ENCODE peak calls at places on chromosomes 6 and 20, in nine cellular contexts. M is ovary; J is PC-3; V is OCI-LY7; N is heart left ventricle; B is psoas muscle; I is kidney epithelial cell; L is PC-9; O is CD8-positive, alpha-beta T cell. X is an unnamed sample. For H3K36me3, the result is how much of the 10 kb centered on the place peaks cover.

GRCh38 chr6:105069821-105070445 is 109.9 kb downstream of the POPDC3 start:
- DNase-seq in J (peak), B (no peak), V (no peak), O (no peak), I (no peak), M (no peak), N (no peak), L (no peak), X (no peak)

GRCh38 chr6:85464722-85465150 is 14.9 kb downstream of the NT5E start:
- DNase-seq in M (no peak), N (no peak), J (peak), O (no peak), L (peak), V (no peak), I (peak), B (no peak), X (peak)

GRCh38 chr20:64242797-64243475 is 12.6 kb upstream of the PCMTD2 start:
- DNase-seq in V (no peak), N (no peak), I (no peak), J (no peak), O (no peak), L (no peak), M (no peak), B (no peak), X (no peak)

GRCh38 chr6:72560721-72561593 is 60.9 kb upstream of the KCNQ5 start:
- DNase-seq in J (no peak), L (no peak), I (no peak), O (no peak), B (no peak), V (peak), M (no peak), N (no peak), X (no peak)

GRCh38 chr20:51221791-51222408 is 199.0 kb upstream of the KCNG1 start:
- DNase-seq in V (no peak), N (no peak), B (peak), I (no peak), M (no peak), J (peak), O (no peak), L (peak), X (peak)

GRCh38 chr6:5098501-5099270 is 13.5 kb downstream of the PPP1R3G start:
- DNase-seq in V (no peak), L (no peak), M (no peak), N (no peak), O (no peak), J (no peak), B (no peak), I (no peak), X (no peak)

GRCh38 chr6:111353914-111354464 is 129.0 kb downstream of the REV3L start:
- DNase-seq in B (no peak), L (no peak), V (no peak), N (no peak), I (no peak), M (no peak), J (no peak), O (no peak), X (no peak)

GRCh38 chr6:148203281-148203925 is 139.2 kb upstream of the SASH1 start:
- DNase-seq in B (no peak), O (no peak), L (no peak), M (no peak), I (no peak), J (no peak), V (no peak), N (no peak), X (no peak)

GRCh38 chr6:40520108-40520507 is 67.1 kb downstream of the LRFN2 start:
- DNase-seq in L (no peak), J (no peak), M (no peak), V (no peak), B (no peak), N (no peak), O (no peak), I (no peak), X (no peak)

GRCh38 chr6:130143709-130144108 is 79.0 kb downstream of the SAMD3 start:
- DNase-seq in L (no peak), N (no peak), M (no peak), V (no peak), J (no peak), I (no peak), O (no peak), B (no peak), X (no peak)

GRCh38 chr6:122423734-122424133 is 24.3 kb downstream of the HSF2 start:
- DNase-seq in J (no peak), L (peak), I (no peak), M (no peak), B (no peak), V (no peak), N (no peak), O (no peak), X (no peak)

GRCh38 chr6:96604420-96604819 is 41.5 kb downstream of the FHL5 start:
- DNase-seq in N (no peak), L (no peak), V (no peak), I (no peak), J (no peak), M (no peak), O (no peak), B (no peak), X (no peak)

GRCh38 chr20:37640600-37641561 is 52.9 kb upstream of the CTNNBL1 start:
- DNase-seq in I (no peak), B (no peak), N (no peak), M (no peak), O (no peak), L (no peak), J (peak), V (no peak), X (no peak)

GRCh38 chr6:144894240-144894639 is 609.1 kb downstream of the UTRN start:
- DNase-seq in J (no peak), N (no peak), I (no peak), L (no peak), O (no peak), M (no peak), B (no peak), V (no peak), X (no peak)

GRCh38 chr20:39295301-39295700 is 333.2 kb downstream of the DHX35 start:
- DNase-seq in O (no peak), V (no peak), I (no peak), L (no peak), J (no peak), N (no peak), M (no peak), B (no peak), X (no peak)

GRCh38 chr6:168221000-168221399 is 98.6 kb downstream of the DACT2 start:
- DNase-seq in I (peak), M (no peak), N (no peak), J (no peak), O (no peak), B (no peak), V (peak), L (no peak), X (no peak)

GRCh38 chr20:31840906-31841816 is 4.2 kb downstream of the FOXS1 start:
- DNase-seq in L (no peak), B (no peak), J (no peak), O (no peak), N (no peak), V (no peak), M (peak), I (no peak), X (no peak)

GRCh38 chr6:169566961-169567360 is 134.9 kb downstream of the WDR27 start:
- DNase-seq in B (no peak), J (no peak), L (no peak), V (no peak), I (no peak), O (no peak), M (no peak), N (no peak), X (no peak)

GRCh38 chr6:38686270-38687042 is 16.5 kb downstream of the GLO1 start:
- DNase-seq in B (no peak), O (no peak), L (no peak), V (no peak), N (no peak), M (no peak), I (no peak), J (no peak), X (no peak)

GRCh38 chr6:35413911-35414310 is 38.2 kb upstream of the FANCE start:
- DNase-seq in V (no peak), N (no peak), J (no peak), I (no peak), O (no peak), L (no peak), B (no peak), M (no peak), X (no peak)

GRCh38 chr6:154593122-154593521 is 82.6 kb upstream of the CNKSR3 start:
- DNase-seq in V (no peak), L (no peak), J (no peak), O (no peak), M (no peak), B (no peak), N (peak), I (peak), X (no peak)

GRCh38 chr20:40640667-40641066 is 48.4 kb downstream of the MAFB start:
- DNase-seq in N (no peak), J (no peak), L (no peak), I (no peak), V (no peak), O (no peak), B (no peak), M (no peak), X (no peak)

GRCh38 chr20:48777005-48777404 is 50.8 kb downstream of the PREX1 start:
- DNase-seq in L (no peak), N (no peak), M (no peak), I (no peak), J (no peak), O (no peak), B (no peak), V (no peak), X (no peak)

GRCh38 chr6:83758533-83758932 is 49.6 kb upstream of the SNAP91 start:
- DNase-seq in V (no peak), L (no peak), J (no peak), O (no peak), M (no peak), I (no peak), B (no peak), N (no peak), X (no peak)

GRCh38 chr6:119284861-119285521 is 64.6 kb downstream of the MAN1A1 start:
- DNase-seq in L (peak), N (no peak), J (peak), B (no peak), M (no peak), I (no peak), O (no peak), V (peak), X (no peak)

GRCh38 chr6:155234167-155234566 is 29.6 kb upstream of the CLDN20 start:
- DNase-seq in O (no peak), V (no peak), I (no peak), N (no peak), J (no peak), L (no peak), B (no peak), M (no peak), X (no peak)

GRCh38 chr6:30463651-30464618 is 25.4 kb upstream of the HLA-E start:
- DNase-seq in B (peak), N (peak), M (no peak), V (no peak), I (no peak), J (peak), O (peak), L (no peak), X (no peak)

GRCh38 chr6:149033454-149034241 is 283.9 kb upstream of the TAB2 start:
- DNase-seq in L (no peak), B (no peak), J (no peak), M (no peak), N (no peak), V (no peak), O (no peak), I (no peak), X (no peak)

GRCh38 chr20:63005862-63006564 is 751 bp downstream of the BHLHE23 start:
- DNase-seq in L (no peak), J (no peak), O (no peak), M (no peak), I (no peak), B (no peak), N (no peak), V (no peak), X (no peak)

GRCh38 chr20:31713312-31714049 is 9.2 kb downstream of the BCL2L1 start:
- DNase-seq in J (peak), L (peak), I (peak), M (peak), V (no peak), N (peak), B (peak), O (no peak), X (peak)

GRCh38 chr6:33208089-33208967 is at the start of gene RING1:
- DNase-seq in N (peak), J (peak), M (peak), L (no peak), V (peak), I (no peak), O (peak), B (peak), X (no peak)

GRCh38 chr6:33590531-33591198 is 10.6 kb upstream of the BAK1 start:
- DNase-seq in J (peak), M (no peak), O (no peak), V (peak), N (no peak), B (no peak), I (peak), L (peak), X (no peak)

GRCh38 chr6:9927271-9927670 is 487.6 kb downstream of the TFAP2A start:
- DNase-seq in J (no peak), O (no peak), B (no peak), N (no peak), M (no peak), I (no peak), V (no peak), L (no peak), X (no peak)

GRCh38 chr6:166361080-166361429 is 18.7 kb upstream of the SFT2D1 start:
- DNase-seq in I (no peak), M (no peak), O (no peak), L (no peak), V (no peak), B (peak), N (peak), J (peak), X (no peak)

GRCh38 chr6:28673800-28674671 is 148.4 kb downstream of the GPX5 start:
- DNase-seq in L (peak), I (no peak), B (no peak), V (no peak), O (no peak), M (peak), N (no peak), J (peak), X (no peak)

GRCh38 chr20:57451759-57452661 is 60.8 kb downstream of the RBM38 start:
- DNase-seq in M (no peak), B (no peak), L (no peak), J (no peak), I (no peak), O (no peak), V (peak), N (peak), X (no peak)

GRCh38 chr20:10521068-10521834 is 86.1 kb downstream of the SLX4IP start:
- DNase-seq in B (no peak), O (no peak), L (no peak), J (peak), M (no peak), N (no peak), V (no peak), I (peak), X (no peak)

GRCh38 chr6:17226766-17227338 is 54.3 kb upstream of the RBM24 start:
- DNase-seq in V (no peak), O (no peak), L (no peak), J (no peak), I (no peak), M (no peak), N (no peak), B (no peak), X (no peak)

GRCh38 chr20:15838466-15838865 is 734.8 kb downstream of the KIF16B start:
- DNase-seq in M (no peak), L (no peak), V (no peak), J (no peak), N (no peak), B (no peak), O (no peak), I (no peak), X (no peak)

GRCh38 chr6:89122625-89123024 is 4.8 kb upstream of the SRSF12 start:
- DNase-seq in O (no peak), N (no peak), V (peak), I (no peak), L (peak), M (no peak), B (no peak), J (peak), X (no peak)
- TF ChIP-seq CTCF in O (peak), N (peak), V (peak), I (peak), L (peak), M (no peak), B (peak), J (peak), X (peak)

DNA sequence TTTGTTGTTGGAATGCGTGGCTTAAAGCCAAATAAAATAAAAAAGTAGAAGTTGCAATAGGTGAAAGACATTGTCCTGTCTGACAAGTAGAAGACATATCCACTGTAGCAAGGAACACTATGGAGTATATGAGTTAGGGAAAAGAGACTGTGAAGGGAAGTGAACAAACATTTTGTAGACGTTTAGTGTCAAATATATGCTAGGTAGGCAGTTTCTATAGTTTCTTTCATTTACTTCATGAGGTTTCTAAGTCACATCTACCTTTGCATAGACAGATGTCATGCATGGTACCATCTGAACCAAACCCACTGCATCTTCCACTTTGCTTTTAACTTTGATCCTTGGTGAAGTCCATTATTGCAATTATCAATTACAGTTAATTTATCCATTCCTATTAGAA is 9.9 kb downstream of the PRIM2 start:
- DNase-seq in I (no peak), N (no peak), J (no peak), M (no peak), V (no peak), O (no peak), L (no peak), B (no peak), X (no peak)
- H3K36me3 ChIP-seq in I (under half), N (under half), J (half or more), M (under half), V (half or more), O (under half), L (half or more), B (under half), X (under half)

DNA sequence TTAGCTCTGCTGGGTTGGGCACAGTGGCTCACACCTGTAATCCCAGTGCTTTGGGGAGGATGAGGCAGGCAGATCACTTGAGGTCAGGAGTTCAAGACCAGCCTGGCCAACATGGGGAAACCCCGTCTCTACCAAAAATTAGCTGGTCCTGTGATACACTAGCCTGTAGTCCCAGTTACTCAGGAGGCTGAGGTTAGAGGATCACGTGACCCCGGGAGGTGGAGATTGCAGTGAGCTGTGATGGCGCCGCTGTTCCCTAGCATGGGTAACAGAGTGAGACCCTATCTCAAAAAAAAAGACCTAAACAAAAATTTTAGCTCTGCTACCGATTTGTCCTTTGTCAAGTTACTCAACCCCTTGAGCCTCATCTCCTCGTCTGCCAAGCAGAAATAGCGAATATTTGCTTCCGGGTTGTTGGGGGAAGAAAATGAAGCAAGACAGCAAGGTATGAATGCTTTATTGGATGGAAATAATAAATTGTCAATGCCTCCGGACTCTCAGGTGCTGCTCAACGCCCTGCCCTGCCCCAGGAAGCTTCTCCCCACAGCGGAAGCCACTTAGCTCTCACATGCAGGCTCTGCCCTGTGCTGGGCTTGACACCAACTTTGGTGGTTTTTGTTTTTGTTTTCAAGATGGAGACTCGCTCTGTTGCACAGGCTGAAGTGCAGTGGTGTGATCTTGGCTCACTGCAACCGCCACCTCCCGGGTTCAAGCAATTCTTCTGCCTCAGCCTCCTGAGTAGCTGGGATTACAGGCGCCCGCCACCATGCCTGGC is 24.9 kb upstream of the ITCH start:
- DNase-seq in J (no peak), O (no peak), M (no peak), B (no peak), V (peak), L (no peak), I (no peak), N (no peak), X (no peak)
- H3K4me3 ChIP-seq in J (no peak), O (no peak), M (no peak), B (no peak), V (peak), L (no peak), I (no peak), N (no peak), X (no peak)

GRCh38 chr6:90694802-90695201 is 107.9 kb upstream of the MAP3K7 start:
- DNase-seq in I (no peak), M (no peak), L (no peak), J (no peak), O (no peak), V (no peak), B (no peak), N (no peak), X (no peak)

GRCh38 chr6:90687751-90688380 is 101.0 kb upstream of the MAP3K7 start:
- DNase-seq in L (no peak), N (no peak), M (no peak), V (no peak), J (no peak), O (no peak), I (no peak), B (no peak), X (no peak)

GRCh38 chr6:90695316-90695715 is 108.4 kb upstream of the MAP3K7 start:
- DNase-seq in J (no peak), N (no peak), O (no peak), V (no peak), B (no peak), I (no peak), M (no peak), L (no peak), X (no peak)

GRCh38 chr6:90689172-90689571 is 102.3 kb upstream of the MAP3K7 start:
- DNase-seq in I (no peak), N (no peak), V (no peak), J (no peak), M (no peak), L (no peak), O (no peak), B (no peak), X (no peak)

GRCh38 chr6:90691823-90692222 is 105.0 kb upstream of the MAP3K7 start:
- DNase-seq in V (peak), L (no peak), M (no peak), O (no peak), N (no peak), J (no peak), B (no peak), I (no peak), X (no peak)
- TF ChIP-seq CTCF in V (peak), L (peak), M (no peak), O (no peak), N (no peak), J (peak), B (no peak), I (peak), X (no peak)